ENCODE peak calls at places on chromosomes 5 and 9, in six cellular contexts. W is transverse colon, U is heart left ventricle, J is esophagus squamous epithelium, M is H1, C is sigmoid colon. V is an unnamed sample.
A peak's percentile ranks its signal among the peaks of the same experiment; 100 is the strongest.

GRCh38 chr5:157265714-157266285 is at the start of gene CYFIP2:
- DNase-seq in W (peak; percentile 80), M (no peak), C (peak; percentile 68), J (peak; percentile 13), U (peak; percentile 69), V (no peak)

GRCh38 chr9:26947736-26948135 is 694 bp upstream of the PLAA start:
- DNase-seq in M (no peak), J (no peak), C (no peak), U (no peak), W (no peak), V (no peak)

GRCh38 chr9:112145886-112146285 is 29.2 kb downstream of the SUSD1 start:
- DNase-seq in J (no peak), M (no peak), U (no peak), C (no peak), W (no peak), V (peak; percentile 40)

GRCh38 chr5:127844631-127845030 is 141.4 kb downstream of the CCDC192 start:
- DNase-seq in U (peak; percentile 57), J (no peak), M (no peak), W (peak; percentile 30), C (peak; percentile 64), V (no peak)

GRCh38 chr9:106529616-106530015 is 333.4 kb upstream of the ZNF462 start:
- DNase-seq in C (no peak), J (no peak), U (no peak), W (no peak), M (no peak), V (no peak)

GRCh38 chr9:35615981-35616680 is 2.1 kb downstream of the CD72 start:
- DNase-seq in J (no peak), W (no peak), U (no peak), C (no peak), M (no peak), V (no peak)

GRCh38 chr9:24900179-24900578 is 354.5 kb upstream of the IZUMO3 start:
- DNase-seq in W (no peak), M (no peak), J (no peak), U (no peak), C (no peak), V (no peak)

GRCh38 chr9:70502690-70503089 is 88.2 kb upstream of the KLF9 start:
- DNase-seq in W (no peak), U (no peak), C (no peak), M (no peak), J (no peak), V (no peak)

DNA sequence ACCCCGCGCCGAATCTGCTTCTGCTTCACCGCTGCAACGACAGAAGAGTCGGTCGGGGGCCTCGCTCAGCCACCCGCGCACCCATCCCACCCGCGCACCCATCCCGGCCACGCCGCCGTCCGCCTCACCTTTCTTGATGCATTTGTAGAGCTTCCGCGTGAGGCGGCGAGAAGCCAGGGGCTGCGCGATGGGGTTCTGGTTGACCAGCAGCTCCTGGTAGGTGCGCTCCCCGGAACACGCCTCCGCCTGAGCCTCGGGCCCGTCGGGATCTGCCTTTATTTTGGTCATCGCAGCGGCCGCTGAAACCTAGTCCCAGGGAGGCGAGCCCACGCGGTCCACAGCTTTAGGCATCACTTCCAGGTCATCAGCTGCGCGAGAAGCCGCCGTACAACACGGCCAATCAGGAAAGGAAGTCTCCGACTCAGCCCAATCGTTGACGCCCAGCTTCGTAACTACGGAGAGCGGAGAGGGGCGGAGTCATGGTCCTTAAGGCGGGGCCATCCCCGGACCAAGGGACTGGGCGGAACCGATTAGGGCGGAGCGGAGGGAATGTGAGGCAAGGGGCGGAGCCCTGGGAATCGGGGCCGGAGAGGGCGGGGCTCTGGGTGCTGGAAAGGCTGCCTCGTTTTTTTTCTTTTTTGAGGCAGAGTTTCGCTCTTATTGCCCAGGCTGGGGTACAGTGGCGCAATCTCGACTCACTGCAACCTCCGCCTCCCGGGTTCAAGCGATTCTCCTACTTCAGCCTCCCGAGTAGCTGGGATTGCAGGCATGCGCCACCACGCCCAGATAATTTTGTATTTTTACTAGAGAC is at the start of gene NHP2:
- DNase-seq in W (peak; percentile 99), C (peak; percentile 99), J (peak; percentile 89), M (peak; percentile 95), U (peak; percentile 99), V (no peak)
- TF ChIP-seq POLR2A in W (peak; percentile 60), C (peak; percentile 16), J (peak; percentile 62), M (no peak), U (peak; percentile 59), V (no peak)

GRCh38 chr9:89999534-90000370 is 394.9 kb downstream of the GADD45G start:
- DNase-seq in J (no peak), U (peak; percentile 78), M (no peak), C (peak; percentile 88), W (peak; percentile 86), V (peak; percentile 95)
- H3K27ac ChIP-seq in J (peak overlapping the region; percentile 90), U (peak overlapping the region; percentile 90), M (no peak overlapping the region), C (peak overlapping the region; percentile 78), W (peak overlapping the region; percentile 93), V (peak overlapping the region; percentile 90)

DNA sequence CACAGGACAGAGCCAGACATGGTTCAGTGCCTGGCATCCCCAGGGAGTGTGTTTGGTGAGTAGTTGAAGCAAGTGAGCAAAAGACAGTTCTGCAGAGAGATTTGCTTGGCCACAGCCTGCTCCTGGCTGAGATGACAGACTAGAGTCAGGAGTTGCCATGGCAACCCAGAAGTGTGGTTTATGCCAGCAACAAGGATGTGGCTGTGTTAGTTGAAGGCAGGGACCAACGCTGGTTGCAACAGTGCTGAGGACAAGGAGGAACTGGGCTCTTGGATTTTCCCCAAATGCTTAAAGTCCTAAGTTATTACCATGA is 2.7 kb downstream of the NXNL2 start:
- DNase-seq in C (peak; percentile 87), J (no peak), U (peak; percentile 48), M (no peak), W (peak; percentile 20), V (no peak)
- H3K9me3 ChIP-seq in C (no peaks in the 10 kb centered on the region), J (no peaks in the 10 kb centered on the region), U (no peaks in the 10 kb centered on the region), M (no peaks in the 10 kb centered on the region), W (no peaks in the 10 kb centered on the region), V (no peaks in the 10 kb centered on the region)

DNA sequence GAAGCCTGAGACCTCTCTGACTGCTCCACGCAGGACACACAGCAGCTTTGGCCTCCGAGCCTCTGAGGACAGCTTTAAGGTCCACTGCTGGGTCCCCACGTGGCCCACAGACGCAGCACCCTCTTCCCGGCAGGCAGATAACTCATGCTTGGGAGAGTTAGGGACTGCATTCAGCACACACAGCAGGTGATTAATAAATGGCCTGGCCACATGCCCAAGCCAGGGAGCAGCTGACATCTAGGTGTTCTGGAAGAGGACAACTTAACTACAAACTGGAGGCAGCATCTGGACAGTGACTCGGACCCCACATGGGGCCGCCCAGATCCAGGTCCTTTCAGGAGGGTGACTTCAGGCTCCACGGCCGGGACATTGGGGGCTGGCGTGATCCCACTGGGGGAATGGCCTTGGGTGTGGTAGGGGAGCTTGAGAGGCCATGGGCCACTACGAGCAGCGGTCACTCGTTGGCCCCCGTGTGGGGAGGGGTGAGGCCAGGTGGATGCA is 11.3 kb downstream of the NINJ1 start:
- DNase-seq in J (no peak), U (no peak), C (peak; percentile 67), M (no peak), W (peak; percentile 5), V (no peak)
- TF ChIP-seq POLR2A in J (no peak), U (no peak), C (no peak), M (no peak), W (no peak), V (no peak)

DNA sequence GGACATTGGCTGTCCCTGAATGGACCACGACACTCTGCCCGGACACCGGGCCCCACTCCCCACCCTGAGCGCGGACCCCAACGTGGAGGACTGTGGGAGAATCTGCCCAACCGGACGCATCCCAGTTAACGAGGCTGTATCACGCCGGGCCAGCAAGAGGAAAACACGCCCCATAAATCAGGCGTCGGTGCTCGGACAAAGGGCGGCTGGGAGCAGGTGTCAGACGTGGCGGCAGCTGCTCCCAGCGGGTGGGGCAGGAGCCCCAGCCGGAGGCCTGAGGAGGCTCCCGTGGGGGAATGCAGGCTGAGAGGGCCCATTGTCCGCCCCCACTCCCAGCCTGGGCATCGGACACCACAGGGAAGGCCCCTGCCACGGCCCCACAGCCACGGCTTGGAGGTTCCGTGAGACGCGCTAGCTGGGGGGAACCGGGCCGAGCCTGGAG is 19.2 kb downstream of the NOTCH1 start:
- DNase-seq in M (no peak), J (no peak), U (peak; percentile 47), C (no peak), W (peak; percentile 86), V (no peak)
- H3K27ac ChIP-seq in M (no peak overlapping the region), J (peak overlapping the region; percentile 69), U (peak overlapping the region; percentile 64), C (peak overlapping the region; percentile 82), W (peak overlapping the region; percentile 93), V (peak overlapping the region; percentile 44)

DNA sequence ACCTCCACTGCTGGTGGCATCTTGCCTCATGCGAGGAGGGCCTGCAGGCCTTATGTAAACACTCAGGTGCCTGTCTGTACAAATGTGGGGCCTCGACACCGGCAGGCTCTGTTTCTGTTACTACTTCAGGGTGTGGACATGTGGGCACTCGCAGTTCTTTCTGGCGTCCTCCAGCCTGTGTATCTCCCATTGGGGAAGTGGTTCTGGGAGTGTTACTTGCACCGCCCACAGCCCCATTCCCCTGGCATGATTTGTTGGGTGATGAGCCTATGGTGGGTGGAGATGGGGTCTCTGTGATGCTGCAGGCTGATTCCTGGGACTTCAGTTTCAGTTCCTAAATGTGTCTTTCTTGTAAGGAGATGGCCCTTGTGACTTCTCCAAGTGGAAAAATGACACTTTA is 82.1 kb upstream of the PITX1 start:
- DNase-seq in M (no peak), J (no peak), C (no peak), U (peak; percentile 29), W (no peak), V (no peak)
- H3K9me3 ChIP-seq in M (no peaks in the 10 kb centered on the region), J (no peaks in the 10 kb centered on the region), C (no peaks in the 10 kb centered on the region), U (no peaks in the 10 kb centered on the region), W (no peaks in the 10 kb centered on the region), V (no peaks in the 10 kb centered on the region)

GRCh38 chr9:95005276-95006141 is 279.0 kb downstream of the AOPEP start:
- DNase-seq in W (no peak), U (no peak), M (no peak), C (no peak), J (no peak), V (no peak)
- TF ChIP-seq POLR2A in W (no peak), U (no peak), M (no peak), C (no peak), J (no peak), V (no peak)

GRCh38 chr5:104512063-104512798 is 949.6 kb upstream of the NUDT12 start:
- DNase-seq in U (no peak), C (no peak), M (no peak), W (no peak), J (no peak), V (no peak)

GRCh38 chr5:104513621-104514020 is 951.0 kb upstream of the NUDT12 start:
- DNase-seq in C (no peak), U (no peak), J (no peak), M (no peak), W (no peak), V (no peak)

DNA sequence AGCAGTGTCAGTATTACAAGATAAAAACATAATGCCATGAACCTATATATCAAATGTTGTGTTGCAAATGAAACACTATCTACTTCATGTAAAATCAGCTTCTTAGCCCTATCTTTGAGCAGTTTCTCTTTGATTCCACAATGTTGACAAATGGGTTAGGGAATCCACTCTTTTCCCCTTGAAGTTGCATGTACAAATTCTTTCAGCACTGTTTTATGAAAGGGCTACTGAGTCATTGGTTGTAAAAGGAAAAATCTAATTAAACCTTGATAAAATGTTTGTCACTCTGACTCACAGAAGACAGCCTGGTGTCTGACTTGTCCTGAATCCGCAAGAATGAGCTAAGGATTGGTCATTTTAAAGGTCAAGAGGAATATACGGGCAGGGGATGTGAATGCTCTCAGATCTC is 950.6 kb upstream of the NUDT12 start:
- DNase-seq in M (no peak), U (no peak), J (no peak), C (no peak), W (no peak), V (no peak)
- H3K27ac ChIP-seq in M (no peak overlapping the region), U (no peak overlapping the region), J (no peak overlapping the region), C (peak overlapping the region; percentile 32), W (no peak overlapping the region), V (no peak overlapping the region)

V was measured in vagina.